ENCODE peak calls at places on chromosomes 3 and 15, in four cellular contexts. W, E, C and F are unnamed samples.

GRCh38 chr15:53759333-53759975 is at the start of gene WDR72:
- DNase-seq in W (no peak), E (no peak), C (no peak), F (no peak)

GRCh38 chr15:73305331-73306211 is 63.2 kb downstream of the HCN4 start:
- DNase-seq in W (peak; percentile 60), E (no peak), C (no peak), F (peak; percentile 30)

GRCh38 chr3:144821583-144821982 is 850.0 kb downstream of the DIPK2A start:
- DNase-seq in W (no peak), E (no peak), C (no peak), F (no peak)

GRCh38 chr3:107662109-107662477 is 139.3 kb downstream of the BBX start:
- DNase-seq in W (no peak), E (no peak), C (no peak), F (peak; percentile 83)

GRCh38 chr3:182725372-182726251 is 67.7 kb upstream of the ATP11B start:
- DNase-seq in W (no peak), E (no peak), C (no peak), F (no peak)

GRCh38 chr15:79397264-79397663 is 34.9 kb upstream of the MINAR1 start:
- DNase-seq in W (no peak), E (no peak), C (no peak), F (no peak)

GRCh38 chr3:129231331-129232119 is 17.9 kb upstream of the COPG1 start:
- DNase-seq in W (no peak), E (no peak), C (no peak), F (no peak)

GRCh38 chr3:152583913-152584312 is 251.0 kb upstream of the P2RY1 start:
- DNase-seq in W (no peak), E (no peak), C (no peak), F (no peak)

GRCh38 chr3:101036213-101036618 is 43.0 kb upstream of the ABI3BP start:
- DNase-seq in W (no peak), E (no peak), C (no peak), F (peak; percentile 84)

GRCh38 chr3:4889896-4890295 is 89.3 kb upstream of the BHLHE40 start:
- DNase-seq in W (no peak), E (no peak), C (no peak), F (no peak)

GRCh38 chr3:59606638-59607262 is 556.9 kb upstream of the CFAP20DC start:
- DNase-seq in W (no peak), E (no peak), C (no peak), F (no peak)

GRCh38 chr15:56929389-56929788 is 10.9 kb downstream of the TCF12 start:
- DNase-seq in W (no peak), E (no peak), C (no peak), F (no peak)

GRCh38 chr15:86623236-86623635 is 543.6 kb downstream of the AGBL1 start:
- DNase-seq in W (no peak), E (no peak), C (no peak), F (no peak)

GRCh38 chr3:98711426-98711825 is 51.7 kb upstream of the ST3GAL6 start:
- DNase-seq in W (no peak), E (no peak), C (no peak), F (no peak)

GRCh38 chr15:32851619-32852416 is 134.0 kb downstream of the GREM1 start:
- DNase-seq in W (no peak), E (no peak), C (no peak), F (peak; percentile 85)

GRCh38 chr3:146100825-146101444 is 60.0 kb downstream of the PLOD2 start:
- DNase-seq in W (no peak), E (no peak), C (no peak), F (peak; percentile 80)